ENCODE peak calls at places on chromosomes 2 and 18, in six cellular contexts. One of them, this sample, is unnamed. For H3K4me1, the result is how much of the 10 kb centered on the place peaks cover.

GRCh38 chr2:161946489-161947107 is 127.4 kb downstream of the DPP4 start:
- DNase-seq in heart right ventricle: no peak
- DNase-seq in neural progenitor cell: peak
- DNase-seq in A549: no peak
- DNase-seq in aorta: no peak
- DNase-seq in tibial nerve: no peak
- DNase-seq in this sample: no peak

GRCh38 chr18:23650963-23651927 is 11.5 kb downstream of the ANKRD29 start:
- DNase-seq in heart right ventricle: no peak
- DNase-seq in A549: peak
- DNase-seq in tibial nerve: no peak
- DNase-seq in neural progenitor cell: no peak
- DNase-seq in aorta: no peak
- DNase-seq in this sample: no peak

GRCh38 chr2:72139871-72140620 is 7.6 kb downstream of the CYP26B1 start:
- DNase-seq in tibial nerve: no peak
- DNase-seq in aorta: peak
- DNase-seq in neural progenitor cell: no peak
- DNase-seq in A549: no peak
- DNase-seq in heart right ventricle: no peak
- DNase-seq in this sample: peak

GRCh38 chr2:121969155-121969554 is 213.7 kb downstream of the TSN start:
- DNase-seq in aorta: no peak
- DNase-seq in tibial nerve: peak
- DNase-seq in heart right ventricle: peak
- DNase-seq in A549: no peak
- DNase-seq in neural progenitor cell: no peak
- DNase-seq in this sample: peak

GRCh38 chr2:229408356-229408755 is 137.3 kb upstream of the PID1 start:
- DNase-seq in tibial nerve: peak
- DNase-seq in neural progenitor cell: no peak
- DNase-seq in heart right ventricle: no peak
- DNase-seq in aorta: no peak
- DNase-seq in A549: peak
- DNase-seq in this sample: no peak

GRCh38 chr2:234357666-234358065 is 139.2 kb downstream of the ARL4C start:
- DNase-seq in tibial nerve: no peak
- DNase-seq in neural progenitor cell: no peak
- DNase-seq in A549: no peak
- DNase-seq in heart right ventricle: no peak
- DNase-seq in aorta: no peak
- DNase-seq in this sample: no peak

GRCh38 chr2:28544405-28544914 is 48.6 kb downstream of the PLB1 start:
- DNase-seq in neural progenitor cell: peak
- DNase-seq in aorta: no peak
- DNase-seq in heart right ventricle: no peak
- DNase-seq in tibial nerve: no peak
- DNase-seq in A549: no peak
- DNase-seq in this sample: no peak

GRCh38 chr2:8514748-8515389 is 167.0 kb upstream of the ID2 start:
- DNase-seq in tibial nerve: no peak
- DNase-seq in aorta: no peak
- DNase-seq in A549: no peak
- DNase-seq in heart right ventricle: no peak
- DNase-seq in neural progenitor cell: no peak
- DNase-seq in this sample: no peak

GRCh38 chr2:106108351-106108750 is 85.8 kb downstream of the UXS1 start:
- DNase-seq in tibial nerve: no peak
- DNase-seq in A549: no peak
- DNase-seq in neural progenitor cell: peak
- DNase-seq in heart right ventricle: no peak
- DNase-seq in aorta: no peak
- DNase-seq in this sample: no peak

GRCh38 chr2:197804758-197805597 is 585 bp downstream of the PLCL1 start:
- DNase-seq in aorta: peak
- DNase-seq in tibial nerve: peak
- DNase-seq in A549: no peak
- DNase-seq in heart right ventricle: peak
- DNase-seq in neural progenitor cell: peak
- DNase-seq in this sample: peak

GRCh38 chr18:62537042-62537894 is 14.4 kb downstream of the ZCCHC2 start:
- DNase-seq in aorta: no peak
- DNase-seq in neural progenitor cell: no peak
- DNase-seq in heart right ventricle: no peak
- DNase-seq in tibial nerve: no peak
- DNase-seq in A549: no peak
- DNase-seq in this sample: no peak

GRCh38 chr18:46353460-46353859 is 249.3 kb downstream of the HAUS1 start:
- DNase-seq in neural progenitor cell: no peak
- DNase-seq in tibial nerve: no peak
- DNase-seq in A549: no peak
- DNase-seq in heart right ventricle: no peak
- DNase-seq in aorta: peak
- DNase-seq in this sample: no peak

GRCh38 chr2:189190696-189191095 is 11.1 kb upstream of the COL5A2 start:
- DNase-seq in tibial nerve: no peak
- DNase-seq in aorta: no peak
- DNase-seq in heart right ventricle: no peak
- DNase-seq in A549: no peak
- DNase-seq in neural progenitor cell: no peak
- DNase-seq in this sample: no peak

GRCh38 chr2:121052507-121052906 is 232.5 kb downstream of the TFCP2L1 start:
- DNase-seq in neural progenitor cell: no peak
- DNase-seq in tibial nerve: no peak
- DNase-seq in heart right ventricle: no peak
- DNase-seq in aorta: no peak
- DNase-seq in A549: no peak
- DNase-seq in this sample: no peak

GRCh38 chr2:38959938-38960608 is 70.4 kb downstream of the ARHGEF33 start:
- DNase-seq in A549: no peak
- DNase-seq in heart right ventricle: peak
- DNase-seq in neural progenitor cell: peak
- DNase-seq in tibial nerve: peak
- DNase-seq in aorta: peak
- DNase-seq in this sample: peak

GRCh38 chr18:50644807-50645206 is 84.9 kb downstream of the MAPK4 start:
- DNase-seq in tibial nerve: no peak
- DNase-seq in A549: peak
- DNase-seq in aorta: no peak
- DNase-seq in neural progenitor cell: peak
- DNase-seq in heart right ventricle: no peak
- DNase-seq in this sample: no peak

GRCh38 chr2:63049291-63050185 is 1.1 kb upstream of the OTX1 start:
- DNase-seq in neural progenitor cell: peak
- DNase-seq in A549: no peak
- DNase-seq in tibial nerve: no peak
- DNase-seq in heart right ventricle: no peak
- DNase-seq in aorta: no peak
- DNase-seq in this sample: no peak

GRCh38 chr2:1742300-1742679 is 2.0 kb downstream of the PXDN start:
- DNase-seq in aorta: peak
- DNase-seq in neural progenitor cell: no peak
- DNase-seq in heart right ventricle: no peak
- DNase-seq in A549: no peak
- DNase-seq in tibial nerve: no peak
- DNase-seq in this sample: no peak

GRCh38 chr2:237408280-237408679 is 5.7 kb downstream of the COL6A3 start:
- DNase-seq in A549: no peak
- DNase-seq in aorta: peak
- DNase-seq in tibial nerve: no peak
- DNase-seq in neural progenitor cell: no peak
- DNase-seq in heart right ventricle: peak
- DNase-seq in this sample: peak
- H3K4me3 ChIP-seq in A549: no peak
- H3K4me3 ChIP-seq in aorta: peak
- H3K4me3 ChIP-seq in tibial nerve: peak
- H3K4me3 ChIP-seq in neural progenitor cell: no peak
- H3K4me3 ChIP-seq in heart right ventricle: peak
- H3K4me3 ChIP-seq in this sample: peak

GRCh38 chr2:190581997-190582396 is 47.5 kb upstream of the NEMP2 start:
- DNase-seq in heart right ventricle: no peak
- DNase-seq in neural progenitor cell: no peak
- DNase-seq in A549: no peak
- DNase-seq in tibial nerve: no peak
- DNase-seq in aorta: no peak
- DNase-seq in this sample: no peak

GRCh38 chr2:190585000-190585678 is 50.6 kb upstream of the NEMP2 start:
- DNase-seq in heart right ventricle: no peak
- DNase-seq in A549: no peak
- DNase-seq in tibial nerve: no peak
- DNase-seq in aorta: no peak
- DNase-seq in neural progenitor cell: no peak
- DNase-seq in this sample: no peak

GRCh38 chr2:190579945-190580866 is 45.7 kb upstream of the NEMP2 start:
- DNase-seq in aorta: no peak
- DNase-seq in neural progenitor cell: no peak
- DNase-seq in A549: no peak
- DNase-seq in heart right ventricle: no peak
- DNase-seq in tibial nerve: no peak
- DNase-seq in this sample: no peak

GRCh38 chr2:190583507-190584337 is 49.2 kb upstream of the NEMP2 start:
- DNase-seq in aorta: no peak
- DNase-seq in heart right ventricle: peak
- DNase-seq in tibial nerve: no peak
- DNase-seq in neural progenitor cell: no peak
- DNase-seq in A549: no peak
- DNase-seq in this sample: peak

DNA sequence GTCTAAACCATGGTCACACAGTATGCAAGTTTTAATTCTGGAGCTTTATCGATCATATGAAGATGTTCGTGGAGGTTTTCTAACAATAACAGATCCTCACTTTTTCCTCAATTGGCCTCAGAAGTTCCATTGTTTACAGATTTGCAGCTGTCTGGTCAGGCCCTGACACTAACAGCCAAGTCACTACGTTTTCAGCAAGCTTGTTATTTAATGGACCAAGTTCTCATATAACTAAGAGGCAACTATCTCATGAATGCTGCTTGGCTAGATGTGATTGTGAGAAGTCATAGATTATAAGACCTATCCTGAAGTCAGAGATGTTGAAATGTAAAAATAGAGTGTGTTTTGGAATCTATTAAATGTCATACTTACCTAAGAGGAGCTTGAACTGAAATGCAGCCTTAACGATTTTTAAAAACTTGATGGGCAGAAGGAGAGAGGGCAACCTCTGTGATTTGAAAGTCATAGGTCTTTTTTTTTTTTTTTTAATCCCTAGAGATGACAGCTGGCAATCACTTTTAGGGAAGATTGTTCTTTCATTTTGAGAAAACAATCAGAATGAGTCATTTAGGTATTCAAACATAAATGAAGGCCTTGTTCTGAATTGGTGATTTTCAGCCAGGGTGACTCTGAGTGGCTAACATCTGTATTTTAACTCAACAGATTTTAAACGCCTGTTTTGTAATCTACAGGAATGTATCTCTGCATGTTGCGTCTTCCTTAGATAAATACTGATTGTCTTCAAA is 48.4 kb upstream of the NEMP2 start:
- DNase-seq in tibial nerve: no peak
- DNase-seq in aorta: no peak
- DNase-seq in heart right ventricle: no peak
- DNase-seq in A549: no peak
- DNase-seq in neural progenitor cell: no peak
- DNase-seq in this sample: no peak
- H3K4me1 ChIP-seq in tibial nerve: under half
- H3K4me1 ChIP-seq in aorta: under half
- H3K4me1 ChIP-seq in heart right ventricle: half or more
- H3K4me1 ChIP-seq in A549: under half
- H3K4me1 ChIP-seq in neural progenitor cell: under half
- H3K4me1 ChIP-seq in this sample: half or more

GRCh38 chr2:218858671-218859555 is 692 bp upstream of the WNT6 start:
- DNase-seq in neural progenitor cell: peak
- DNase-seq in aorta: peak
- DNase-seq in heart right ventricle: no peak
- DNase-seq in A549: no peak
- DNase-seq in tibial nerve: no peak
- DNase-seq in this sample: no peak
- H3K4me3 ChIP-seq in neural progenitor cell: peak
- H3K4me3 ChIP-seq in aorta: no peak
- H3K4me3 ChIP-seq in heart right ventricle: peak
- H3K4me3 ChIP-seq in A549: peak
- H3K4me3 ChIP-seq in tibial nerve: peak
- H3K4me3 ChIP-seq in this sample: peak

GRCh38 chr2:201154615-201155014 is 28.3 kb upstream of the CASP10 start:
- DNase-seq in A549: no peak
- DNase-seq in aorta: no peak
- DNase-seq in neural progenitor cell: no peak
- DNase-seq in heart right ventricle: no peak
- DNase-seq in tibial nerve: no peak
- DNase-seq in this sample: no peak

GRCh38 chr2:201151127-201152074 is 31.5 kb upstream of the CASP10 start:
- DNase-seq in heart right ventricle: no peak
- DNase-seq in aorta: no peak
- DNase-seq in A549: peak
- DNase-seq in tibial nerve: no peak
- DNase-seq in neural progenitor cell: no peak
- DNase-seq in this sample: no peak

GRCh38 chr2:201150454-201151020 is 32.4 kb upstream of the CASP10 start:
- DNase-seq in neural progenitor cell: no peak
- DNase-seq in tibial nerve: no peak
- DNase-seq in A549: no peak
- DNase-seq in heart right ventricle: no peak
- DNase-seq in aorta: no peak
- DNase-seq in this sample: no peak

GRCh38 chr2:201152517-201152916 is 30.4 kb upstream of the CASP10 start:
- DNase-seq in heart right ventricle: no peak
- DNase-seq in aorta: no peak
- DNase-seq in tibial nerve: no peak
- DNase-seq in A549: no peak
- DNase-seq in neural progenitor cell: no peak
- DNase-seq in this sample: no peak

DNA sequence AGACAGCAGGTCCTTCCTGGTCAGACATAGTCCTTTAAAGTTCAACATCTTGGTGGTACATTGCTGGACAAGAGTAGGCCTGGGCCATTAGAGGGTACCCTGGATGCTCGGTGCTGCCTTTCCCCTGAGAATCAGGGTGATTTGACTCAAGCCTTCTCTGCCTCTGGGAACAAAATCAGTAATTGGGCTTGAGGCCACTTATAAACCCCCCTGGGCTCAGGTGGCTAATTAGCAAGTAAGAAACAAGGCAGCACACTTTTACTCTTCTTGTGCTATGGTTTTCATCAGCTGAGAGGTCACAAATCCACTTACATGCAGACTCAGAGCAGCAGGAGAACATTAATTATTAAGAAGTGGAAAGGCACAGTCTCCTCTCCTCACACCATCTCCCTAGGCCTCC is 29.9 kb upstream of the CASP10 start:
- DNase-seq in A549: no peak
- DNase-seq in aorta: no peak
- DNase-seq in neural progenitor cell: no peak
- DNase-seq in tibial nerve: no peak
- DNase-seq in heart right ventricle: no peak
- DNase-seq in this sample: no peak
- H3K4me1 ChIP-seq in A549: half or more
- H3K4me1 ChIP-seq in aorta: under half
- H3K4me1 ChIP-seq in neural progenitor cell: under half
- H3K4me1 ChIP-seq in tibial nerve: under half
- H3K4me1 ChIP-seq in heart right ventricle: half or more
- H3K4me1 ChIP-seq in this sample: half or more

GRCh38 chr2:95024306-95024880 is 1.1 kb upstream of the MAL start:
- DNase-seq in aorta: no peak
- DNase-seq in tibial nerve: no peak
- DNase-seq in A549: no peak
- DNase-seq in heart right ventricle: peak
- DNase-seq in neural progenitor cell: no peak
- DNase-seq in this sample: no peak
- H3K4me3 ChIP-seq in aorta: no peak
- H3K4me3 ChIP-seq in tibial nerve: peak
- H3K4me3 ChIP-seq in A549: no peak
- H3K4me3 ChIP-seq in heart right ventricle: no peak
- H3K4me3 ChIP-seq in neural progenitor cell: no peak
- H3K4me3 ChIP-seq in this sample: peak

This sample was measured in left ventricle myocardium inferior.